ENCODE peak calls at places on chromosomes 2 and 18, in nine cellular contexts. E, Z, M, P, R, Y, H, D and J are unnamed samples.

GRCh38 chr18:74110983-74111382 is 36.7 kb downstream of the FBXO15 start:
- DNase-seq in E (no peak), Z (no peak), M (no peak), P (no peak), R (no peak), Y (no peak), H (no peak), D (no peak), J (no peak)

GRCh38 chr2:118266086-118266485 is 177.8 kb downstream of the INSIG2 start:
- DNase-seq in E (no peak), Z (no peak), M (no peak), P (no peak), R (no peak), Y (no peak), H (no peak), D (peak), J (no peak)

GRCh38 chr2:1497122-1497611 is 83.9 kb downstream of the TPO start:
- DNase-seq in E (no peak), Z (no peak), M (no peak), P (no peak), R (peak), Y (no peak), H (no peak), D (no peak), J (peak)

GRCh38 chr2:147886136-147886535 is 41.3 kb downstream of the ACVR2A start:
- DNase-seq in E (no peak), Z (no peak), M (no peak), P (no peak), R (no peak), Y (no peak), H (no peak), D (no peak), J (no peak)

GRCh38 chr18:9737814-9738160 is 29.7 kb downstream of the RAB31 start:
- DNase-seq in E (no peak), Z (no peak), M (no peak), P (no peak), R (peak), Y (no peak), H (no peak), D (peak), J (peak)

GRCh38 chr18:29840101-29840500 is 1202.4 kb downstream of the DSC3 start:
- DNase-seq in E (no peak), Z (no peak), M (peak), P (peak), R (no peak), Y (no peak), H (no peak), D (peak), J (no peak)

GRCh38 chr2:173929441-173929840 is 35.7 kb downstream of the SP3 start:
- DNase-seq in E (no peak), Z (no peak), M (no peak), P (no peak), R (no peak), Y (no peak), H (no peak), D (no peak), J (no peak)

GRCh38 chr2:203636896-203637818 is 69.3 kb upstream of the CD28 start:
- DNase-seq in E (peak), Z (no peak), M (peak), P (no peak), R (no peak), Y (peak), H (no peak), D (no peak), J (no peak)

GRCh38 chr2:192151848-192152247 is 42.9 kb downstream of the TMEFF2 start:
- DNase-seq in E (no peak), Z (no peak), M (peak), P (no peak), R (no peak), Y (no peak), H (no peak), D (no peak), J (no peak)

GRCh38 chr2:54497738-54498680 is 41.9 kb downstream of the SPTBN1 start:
- DNase-seq in E (no peak), Z (no peak), M (peak), P (peak), R (no peak), Y (peak), H (peak), D (peak), J (peak)

GRCh38 chr18:23207191-23207955 is 72.1 kb downstream of the CABLES1 start:
- DNase-seq in E (no peak), Z (no peak), M (no peak), P (peak), R (no peak), Y (peak), H (peak), D (peak), J (no peak)

GRCh38 chr2:68284896-68285295 is 32.6 kb upstream of the PPP3R1 start:
- DNase-seq in E (no peak), Z (peak), M (peak), P (no peak), R (no peak), Y (no peak), H (no peak), D (no peak), J (peak)

GRCh38 chr18:73980289-73980979 is 167.2 kb downstream of the FBXO15 start:
- DNase-seq in E (no peak), Z (no peak), M (no peak), P (peak), R (no peak), Y (peak), H (peak), D (peak), J (no peak)

GRCh38 chr18:25278415-25278814 is 73.6 kb downstream of the ZNF521 start:
- DNase-seq in E (no peak), Z (no peak), M (peak), P (no peak), R (no peak), Y (no peak), H (no peak), D (no peak), J (no peak)

GRCh38 chr2:217402622-217403383 is 542.9 kb upstream of the TNP1 start:
- DNase-seq in E (no peak), Z (no peak), M (peak), P (peak), R (no peak), Y (no peak), H (no peak), D (peak), J (no peak)

GRCh38 chr2:238136820-238137537 is 1.5 kb upstream of the KLHL30 start:
- DNase-seq in E (no peak), Z (peak), M (peak), P (peak), R (no peak), Y (no peak), H (no peak), D (no peak), J (peak)

GRCh38 chr2:203878060-203878459 is 10.5 kb downstream of the CTLA4 start:
- DNase-seq in E (no peak), Z (no peak), M (no peak), P (no peak), R (no peak), Y (no peak), H (no peak), D (no peak), J (no peak)

GRCh38 chr18:79484661-79485621 is 89.2 kb downstream of the NFATC1 start:
- DNase-seq in E (no peak), Z (peak), M (peak), P (no peak), R (peak), Y (no peak), H (peak), D (no peak), J (no peak)

DNA sequence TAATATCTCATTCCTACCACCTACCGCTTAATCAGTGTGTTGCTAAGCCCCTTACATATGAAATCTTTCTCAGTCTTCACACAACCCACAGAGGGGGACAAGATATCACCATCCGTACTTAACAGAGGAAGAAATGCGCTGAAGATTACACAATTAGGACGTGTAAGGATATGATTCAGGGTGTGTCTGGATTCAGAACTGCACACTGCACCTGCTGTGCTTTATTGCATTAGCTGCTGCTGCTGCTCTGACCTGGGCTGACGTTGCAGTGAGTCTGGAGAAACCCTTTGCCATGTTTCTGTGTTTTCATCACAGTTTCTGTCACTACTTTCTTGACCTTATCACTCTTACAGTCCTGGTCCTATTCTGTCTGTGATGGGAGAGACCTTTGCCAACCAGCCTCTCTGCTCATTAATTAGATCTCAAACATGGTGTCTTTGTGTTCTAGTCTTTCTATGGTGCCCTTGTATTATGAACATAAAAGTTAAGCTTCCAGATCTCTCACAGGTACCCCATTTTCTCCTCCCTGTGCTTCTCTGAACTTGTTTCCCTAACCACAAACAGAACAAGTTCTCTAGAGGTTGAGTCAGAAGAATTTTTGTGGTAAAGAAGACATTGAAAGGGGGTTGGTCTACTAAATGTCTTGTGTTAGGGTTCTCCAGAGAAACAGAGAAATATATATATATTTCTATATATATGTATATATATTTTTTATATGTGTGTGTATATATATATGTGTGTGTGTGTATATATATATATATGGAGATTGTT is 92.9 kb upstream of the CYP1B1 start:
- DNase-seq in E (no peak), Z (no peak), M (peak), P (no peak), R (no peak), Y (no peak), H (no peak), D (peak), J (no peak)
- H3K4me3 ChIP-seq in E (no peak), Z (no peak), M (no peak), P (no peak), R (no peak), Y (no peak), H (no peak), D (no peak), J (no peak)

GRCh38 chr2:55862673-55863390 is 60.8 kb downstream of the EFEMP1 start:
- DNase-seq in E (no peak), Z (no peak), M (peak), P (peak), R (no peak), Y (no peak), H (no peak), D (peak), J (no peak)
- H3K27ac ChIP-seq in E (no peak), Z (peak), M (peak), P (peak), R (no peak), Y (no peak), H (no peak), D (peak), J (no peak)

GRCh38 chr2:105143094-105143466 is 98.5 kb upstream of the GPR45 start:
- DNase-seq in E (no peak), Z (no peak), M (no peak), P (no peak), R (no peak), Y (no peak), H (no peak), D (no peak), J (no peak)
- H3K4me3 ChIP-seq in E (no peak), Z (no peak), M (no peak), P (no peak), R (no peak), Y (peak), H (peak), D (no peak), J (no peak)

GRCh38 chr18:3103576-3103975 is 90.6 kb upstream of the LPIN2 start:
- DNase-seq in E (no peak), Z (no peak), M (no peak), P (no peak), R (no peak), Y (no peak), H (no peak), D (no peak), J (no peak)

GRCh38 chr18:3099327-3099726 is 86.4 kb upstream of the LPIN2 start:
- DNase-seq in E (no peak), Z (no peak), M (no peak), P (no peak), R (no peak), Y (no peak), H (no peak), D (no peak), J (no peak)

GRCh38 chr18:3100498-3101132 is 87.7 kb upstream of the LPIN2 start:
- DNase-seq in E (no peak), Z (no peak), M (no peak), P (no peak), R (no peak), Y (no peak), H (no peak), D (no peak), J (no peak)

GRCh38 chr18:3107740-3108151 is 94.8 kb upstream of the LPIN2 start:
- DNase-seq in E (no peak), Z (no peak), M (no peak), P (no peak), R (no peak), Y (no peak), H (no peak), D (no peak), J (no peak)

DNA sequence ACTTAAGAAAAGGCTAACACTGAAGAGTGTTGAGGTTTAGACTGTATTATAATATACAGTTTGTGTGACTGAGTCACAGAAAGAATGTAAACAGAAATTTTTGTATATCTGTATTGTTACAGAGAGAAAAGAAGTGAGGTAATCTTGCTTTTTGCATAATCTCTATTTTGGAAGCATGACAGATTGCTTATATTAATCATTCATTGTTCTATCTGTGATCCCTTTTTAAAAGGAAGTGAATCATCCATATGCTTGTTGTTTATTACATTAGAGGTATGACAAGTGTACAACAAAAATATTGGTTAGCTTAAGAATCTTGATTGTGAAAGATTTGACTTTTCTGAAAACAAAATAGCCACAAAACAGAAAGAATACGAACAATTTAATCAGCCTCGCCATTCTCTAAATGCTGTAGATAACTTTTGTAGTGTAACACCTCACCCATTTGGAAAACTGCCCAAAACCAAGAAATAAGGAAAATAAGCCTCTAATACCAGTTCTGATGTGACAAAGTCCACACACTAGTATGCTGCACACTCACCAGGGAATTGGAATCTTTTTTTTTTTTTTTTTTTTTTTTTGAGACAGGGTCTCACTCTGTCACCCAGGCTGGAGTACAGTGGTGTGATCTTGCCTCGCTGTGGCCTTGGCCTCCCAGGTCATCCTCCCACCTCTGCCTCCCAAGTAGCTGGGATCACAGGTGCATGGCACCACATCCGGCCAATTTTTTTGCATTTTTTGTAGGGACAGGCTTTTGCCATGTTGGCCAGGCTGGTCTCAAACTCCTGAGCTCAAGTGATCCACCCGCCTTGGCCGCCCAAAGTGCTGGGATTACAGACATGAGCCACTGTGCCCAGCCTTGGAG is 91.5 kb upstream of the LPIN2 start:
- DNase-seq in E (no peak), Z (no peak), M (peak), P (no peak), R (no peak), Y (no peak), H (no peak), D (peak), J (no peak)
- H3K27ac ChIP-seq in E (no peak), Z (peak), M (no peak), P (no peak), R (no peak), Y (no peak), H (no peak), D (peak), J (no peak)